ENCODE peak calls at places on chromosomes 5 and 9, in seven cellular contexts. K is tibial artery; X is PC-9; I is substantia nigra; S is SK-N-SH; H is body of pancreas; L is CD8-positive, alpha-beta T cell. D is an unnamed sample.

GRCh38 chr5:66554211-66554610 is 42.0 kb upstream of the MAST4 start:
- DNase-seq in K (no peak), X (peak), I (no peak), S (no peak), H (no peak), L (no peak), D (no peak)

GRCh38 chr5:87081511-87082372 is 185.9 kb upstream of the RASA1 start:
- DNase-seq in K (no peak), X (no peak), I (no peak), S (no peak), H (no peak), L (peak), D (no peak)

GRCh38 chr9:87713278-87713989 is 12.5 kb upstream of the CTSL start:
- DNase-seq in K (peak), X (peak), I (no peak), S (no peak), H (peak), L (no peak), D (no peak)

GRCh38 chr5:3304346-3304745 is 291.3 kb upstream of the IRX1 start:
- DNase-seq in K (no peak), X (no peak), I (no peak), S (no peak), H (no peak), L (no peak), D (no peak)

GRCh38 chr9:123235448-123235847 is 32.9 kb downstream of the STRBP start:
- DNase-seq in K (no peak), X (no peak), I (no peak), S (no peak), H (no peak), L (no peak), D (no peak)

GRCh38 chr5:5141625-5142527 is 1.7 kb downstream of the ADAMTS16 start:
- DNase-seq in K (no peak), X (peak), I (no peak), S (peak), H (peak), L (no peak), D (peak)

GRCh38 chr9:133956520-133957076 is 35.5 kb downstream of the VAV2 start:
- DNase-seq in K (no peak), X (no peak), I (no peak), S (peak), H (peak), L (no peak), D (no peak)

GRCh38 chr5:106966686-106967315 is 703.9 kb downstream of the EFNA5 start:
- DNase-seq in K (no peak), X (no peak), I (no peak), S (no peak), H (no peak), L (no peak), D (no peak)

GRCh38 chr5:151491059-151491458 is 43.7 kb downstream of the SLC36A1 start:
- DNase-seq in K (no peak), X (no peak), I (no peak), S (no peak), H (no peak), L (no peak), D (no peak)
- H3K27ac ChIP-seq in K (no peak), X (no peak), I (no peak), S (no peak), H (no peak), L (no peak), D (no peak)

GRCh38 chr5:43658499-43658898 is 55.5 kb downstream of the NNT start:
- DNase-seq in K (no peak), X (peak), I (no peak), S (no peak), H (no peak), L (no peak), D (no peak)
- H3K27ac ChIP-seq in K (peak), X (no peak), I (no peak), S (no peak), H (no peak), L (no peak), D (no peak)

GRCh38 chr9:112753725-112754124 is 3.2 kb downstream of the SNX30 start:
- DNase-seq in K (no peak), X (peak), I (no peak), S (no peak), H (no peak), L (no peak), D (no peak)

GRCh38 chr9:112754578-112754977 is 4.0 kb downstream of the SNX30 start:
- DNase-seq in K (no peak), X (peak), I (no peak), S (no peak), H (no peak), L (peak), D (no peak)

GRCh38 chr9:112757300-112757883 is 6.8 kb downstream of the SNX30 start:
- DNase-seq in K (no peak), X (peak), I (no peak), S (no peak), H (no peak), L (no peak), D (no peak)

GRCh38 chr9:112755675-112756074 is 5.1 kb downstream of the SNX30 start:
- DNase-seq in K (no peak), X (peak), I (no peak), S (no peak), H (no peak), L (no peak), D (no peak)

GRCh38 chr9:112755059-112755458 is 4.5 kb downstream of the SNX30 start:
- DNase-seq in K (no peak), X (peak), I (no peak), S (no peak), H (no peak), L (no peak), D (no peak)
- H3K27ac ChIP-seq in K (peak), X (peak), I (peak), S (no peak), H (peak), L (no peak), D (no peak)

GRCh38 chr9:29613773-29614172 is 2040.5 kb upstream of the C9orf72 start:
- DNase-seq in K (no peak), X (no peak), I (no peak), S (no peak), H (no peak), L (no peak), D (no peak)
- H3K27ac ChIP-seq in K (no peak), X (no peak), I (no peak), S (peak), H (no peak), L (no peak), D (no peak)

DNA sequence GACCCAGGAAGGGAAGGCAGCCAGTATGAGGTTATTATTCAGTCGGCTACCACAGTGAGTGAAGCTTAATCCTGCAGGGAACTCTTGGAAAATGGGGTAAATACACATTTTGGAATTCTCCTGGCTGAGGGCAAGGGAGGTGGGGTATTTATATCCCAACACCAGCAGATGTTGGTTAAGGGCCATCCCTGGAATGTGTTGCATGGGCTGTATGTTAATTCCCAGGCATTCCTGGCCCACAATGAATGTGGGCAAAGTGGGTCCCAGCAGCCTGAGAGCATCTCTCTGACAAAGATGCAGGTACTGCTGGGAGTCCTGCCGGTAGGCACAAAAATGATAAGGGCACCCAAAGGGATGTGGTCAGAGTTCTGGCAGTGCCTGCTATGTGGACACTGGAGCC is 2.9 kb upstream of the GPRIN1 start:
- DNase-seq in K (no peak), X (no peak), I (no peak), S (no peak), H (no peak), L (no peak), D (no peak)
- H3K27ac ChIP-seq in K (no peak), X (no peak), I (no peak), S (no peak), H (no peak), L (no peak), D (no peak)